ENCODE peak calls at places on chromosomes 12 and 14, in four cellular contexts. G is IMR-90, E is K562, S is GM12878. N is an unnamed sample.

GRCh38 chr14:41636492-41637392 is 30.1 kb downstream of the LRFN5 start:
- DNase-seq in G (peak), E (no peak), S (no peak), N (no peak)

GRCh38 chr12:12682284-12682683 is 13.7 kb downstream of the GPR19 start:
- DNase-seq in G (no peak), E (no peak), S (no peak), N (no peak)

GRCh38 chr14:104293231-104293841 is 154.9 kb downstream of the KIF26A start:
- DNase-seq in G (no peak), E (no peak), S (no peak), N (no peak)

GRCh38 chr14:42277840-42278239 is 671.2 kb downstream of the LRFN5 start:
- DNase-seq in G (no peak), E (no peak), S (no peak), N (no peak)

GRCh38 chr12:102879144-102879763 is 37.8 kb downstream of the PAH start:
- DNase-seq in G (peak), E (peak), S (peak), N (peak)

GRCh38 chr12:130990034-130990433 is 36.3 kb downstream of the ADGRD1 start:
- DNase-seq in G (no peak), E (no peak), S (no peak), N (no peak)

GRCh38 chr12:15688202-15688736 is 100.9 kb downstream of the EPS8 start:
- DNase-seq in G (no peak), E (no peak), S (no peak), N (no peak)

GRCh38 chr14:59189281-59189821 is 884 bp downstream of the DAAM1 start:
- DNase-seq in G (peak), E (peak), S (no peak), N (peak)

GRCh38 chr14:65179918-65180724 is 77.8 kb upstream of the MAX start:
- DNase-seq in G (peak), E (no peak), S (peak), N (peak)

GRCh38 chr14:75175677-75176141 is 703 bp downstream of the TMED10 start:
- DNase-seq in G (peak), E (no peak), S (no peak), N (no peak)

DNA sequence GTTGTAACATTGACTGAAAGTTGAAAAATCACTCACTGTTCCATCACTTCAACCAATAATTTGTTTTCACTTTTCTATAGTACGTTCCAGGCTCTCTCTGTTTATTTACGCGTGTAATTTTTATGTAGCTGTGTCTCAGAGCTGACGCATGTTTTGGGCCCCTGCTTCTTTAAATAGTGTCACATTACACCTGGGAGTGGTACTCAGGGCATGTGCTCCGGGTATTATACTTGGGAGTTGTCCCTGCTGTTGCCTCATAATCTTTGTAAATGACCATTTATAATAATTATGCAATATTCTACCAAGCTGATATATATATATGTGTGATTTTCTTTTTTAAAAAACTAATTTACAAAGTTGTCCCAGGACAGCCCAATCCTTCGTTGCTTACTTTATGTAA is 132.8 kb upstream of the CPM start:
- DNase-seq in G (peak), E (no peak), S (no peak), N (no peak)
- TF ChIP-seq ELK1 in G (no peak), E (no peak), S (no peak), N (no peak)

GRCh38 chr14:89455412-89455811 is 38.4 kb upstream of the FOXN3 start:
- DNase-seq in G (no peak), E (no peak), S (no peak), N (no peak)
- TF ChIP-seq ELK1 in G (no peak), E (no peak), S (no peak), N (no peak)

GRCh38 chr12:105363890-105364289 is 33.4 kb downstream of the C12orf75 start:
- DNase-seq in G (peak), E (no peak), S (no peak), N (no peak)

GRCh38 chr12:105368047-105368646 is 37.7 kb downstream of the C12orf75 start:
- DNase-seq in G (no peak), E (no peak), S (no peak), N (no peak)

GRCh38 chr12:105365231-105365630 is 34.7 kb downstream of the C12orf75 start:
- DNase-seq in G (no peak), E (no peak), S (no peak), N (no peak)

DNA sequence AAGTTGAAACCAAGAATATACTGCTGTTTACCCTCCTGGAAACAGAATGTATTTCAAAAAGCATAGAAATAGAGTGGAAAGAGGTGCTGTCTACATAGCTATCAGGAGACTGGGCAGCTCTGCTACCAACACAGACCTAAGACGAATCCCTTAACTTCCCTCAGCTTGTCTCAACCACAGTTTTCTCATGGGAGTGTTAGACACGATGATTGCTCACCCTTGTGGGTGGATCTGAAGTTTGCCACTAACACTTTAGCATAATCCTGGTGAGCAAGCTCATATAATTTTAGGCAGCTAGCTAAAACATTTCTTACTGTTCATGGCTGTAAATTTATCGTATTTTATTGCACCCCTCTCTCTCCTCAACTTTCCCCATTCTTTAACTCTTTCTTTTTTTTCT is 38.5 kb downstream of the C12orf75 start:
- DNase-seq in G (peak), E (no peak), S (no peak), N (no peak)
- TF ChIP-seq ELK1 in G (no peak), E (no peak), S (no peak), N (no peak)

DNA sequence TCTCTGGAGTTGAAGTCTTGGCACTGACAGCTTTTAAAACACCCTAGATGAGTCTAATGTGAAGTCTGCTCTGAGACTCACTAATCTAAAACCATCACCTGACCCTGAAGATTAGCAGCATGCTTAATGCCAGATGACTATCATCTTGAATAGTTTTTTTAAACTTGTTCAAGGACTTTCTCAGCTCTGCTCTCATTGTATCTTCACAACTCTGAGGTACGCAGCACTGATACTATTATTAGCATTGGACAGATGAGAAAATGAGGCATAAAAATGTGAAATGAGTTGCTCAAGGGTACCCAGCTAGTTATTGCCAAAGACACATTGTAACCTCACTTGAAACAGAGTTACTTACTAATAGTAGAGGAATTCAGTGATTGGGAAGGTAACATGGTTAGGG is 4.8 kb downstream of the SLC38A1 start:
- DNase-seq in G (peak), E (no peak), S (no peak), N (no peak)
- TF ChIP-seq ELK1 in G (no peak), E (no peak), S (no peak), N (no peak)

DNA sequence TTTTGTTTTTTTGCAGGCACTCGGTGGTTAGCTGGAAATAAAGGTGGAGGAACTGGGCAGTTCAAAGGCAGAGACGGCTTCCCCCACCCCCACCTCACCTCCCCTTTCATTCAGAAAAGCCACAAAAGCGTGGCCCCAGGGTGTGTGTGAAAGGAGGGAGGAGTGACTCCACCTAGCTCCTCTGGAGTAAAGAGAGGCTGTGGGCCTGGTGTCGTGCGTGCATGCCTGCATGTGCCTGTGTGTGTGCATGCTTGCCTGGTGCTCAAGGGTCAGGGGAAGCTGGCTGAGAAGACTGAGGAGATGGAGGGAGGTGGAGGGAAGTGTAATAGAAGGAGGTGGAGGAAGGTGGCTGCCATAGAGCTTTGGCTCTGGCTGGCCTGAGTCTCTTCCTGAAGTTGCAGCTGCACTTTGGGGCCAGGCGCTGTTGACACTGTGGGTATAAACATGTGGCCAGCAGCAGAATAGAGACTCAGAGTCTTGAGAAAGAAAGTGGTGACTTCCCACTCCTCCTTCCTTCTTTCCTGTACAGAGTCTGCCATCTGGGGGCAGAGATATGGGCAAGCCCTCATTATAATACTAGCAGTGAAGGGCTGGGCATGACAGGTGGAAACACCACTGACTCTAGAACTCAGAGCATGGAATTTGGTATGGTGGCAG is 36.9 kb upstream of the SINHCAF start:
- DNase-seq in G (no peak), E (peak), S (peak), N (peak)
- TF ChIP-seq ELK1 in G (no peak), E (no peak), S (no peak), N (no peak)

GRCh38 chr14:69328765-69329164 is 68.8 kb downstream of the GALNT16 start:
- DNase-seq in G (no peak), E (no peak), S (no peak), N (no peak)
- TF ChIP-seq ELK1 in G (no peak), E (no peak), S (no peak), N (no peak)

DNA sequence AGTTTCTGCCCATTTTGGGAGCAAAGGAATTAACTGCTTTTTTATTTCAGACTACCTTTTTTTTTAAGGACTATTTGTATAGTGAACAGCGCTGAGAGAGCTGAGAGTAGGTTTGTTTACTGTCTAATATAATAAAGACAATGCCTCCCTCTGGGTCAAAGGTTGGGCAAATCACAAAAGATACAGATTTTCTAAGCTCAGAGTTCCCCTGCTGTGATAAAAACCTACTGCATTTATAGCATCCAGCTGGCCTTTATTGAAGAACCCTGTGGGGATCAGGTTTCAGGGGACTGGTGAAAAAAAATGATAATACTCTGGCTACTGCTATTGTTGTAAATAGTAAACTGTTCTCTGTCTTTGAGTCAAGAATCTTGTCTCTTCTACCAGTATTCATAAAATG is 28.7 kb downstream of the CCDC59 start:
- DNase-seq in G (no peak), E (no peak), S (no peak), N (no peak)
- TF ChIP-seq ELK1 in G (no peak), E (no peak), S (no peak), N (no peak)

GRCh38 chr12:68812553-68813241 is 4.7 kb downstream of the MDM2 start:
- DNase-seq in G (no peak), E (no peak), S (no peak), N (no peak)

GRCh38 chr12:68815928-68816800 is 8.2 kb downstream of the MDM2 start:
- DNase-seq in G (no peak), E (no peak), S (no peak), N (no peak)

GRCh38 chr12:68815232-68815927 is 7.4 kb downstream of the MDM2 start:
- DNase-seq in G (no peak), E (no peak), S (no peak), N (no peak)

GRCh38 chr12:68814490-68815231 is 6.7 kb downstream of the MDM2 start:
- DNase-seq in G (no peak), E (no peak), S (no peak), N (no peak)

GRCh38 chr12:68813242-68813593 is 5.2 kb downstream of the MDM2 start:
- DNase-seq in G (no peak), E (no peak), S (no peak), N (no peak)
- TF ChIP-seq ELK1 in G (no peak), E (no peak), S (no peak), N (no peak)

DNA sequence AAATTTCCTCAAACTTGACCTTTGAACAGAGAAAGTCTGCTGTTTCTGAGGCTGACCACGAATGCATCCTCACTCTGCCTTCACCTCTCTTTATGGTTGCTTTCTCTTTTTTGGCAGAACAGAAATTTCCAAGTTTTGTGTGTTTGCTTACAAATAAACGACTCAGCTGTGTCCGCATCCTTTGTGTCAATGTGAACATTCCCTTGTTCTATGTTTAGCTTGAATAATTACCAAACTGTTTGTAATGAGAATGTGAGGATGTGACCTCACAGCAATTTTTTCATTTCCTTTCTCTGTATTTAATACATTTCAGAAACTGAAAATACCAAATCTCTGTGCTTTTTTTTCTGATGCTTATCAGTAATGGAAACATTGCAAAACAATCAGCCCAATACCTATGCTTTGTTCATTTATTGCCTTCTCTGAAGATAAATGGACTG is 410.9 kb downstream of the EGLN3 start:
- DNase-seq in G (no peak), E (no peak), S (peak), N (no peak)
- TF ChIP-seq ELK1 in G (no peak), E (no peak), S (no peak), N (no peak)